ENCODE peak calls at places on chromosomes 13 and 19, in four cellular contexts. S, I, O and C are unnamed samples.

GRCh38 chr13:44352671-44353070 is 21.0 kb upstream of the SERP2 start:
- DNase-seq in S (no peak), I (no peak), O (no peak), C (no peak)

GRCh38 chr19:52474351-52475127 is 21.2 kb downstream of the ZNF578 start:
- DNase-seq in O (no peak), S (no peak), I (no peak), C (no peak)

GRCh38 chr19:16400911-16401675 is 70.7 kb downstream of the EPS15L1 start:
- DNase-seq in O (no peak), I (no peak), S (no peak), C (no peak)

GRCh38 chr19:6765738-6766356 is 1.4 kb downstream of the SH2D3A start:
- DNase-seq in I (no peak), S (peak; percentile 88), O (no peak), C (no peak)

GRCh38 chr19:15404097-15404779 is 14.6 kb downstream of the AKAP8L start:
- DNase-seq in O (no peak), I (no peak), S (no peak), C (no peak)

GRCh38 chr19:16645140-16645539 is 14.8 kb downstream of the SMIM7 start:
- DNase-seq in O (no peak), S (no peak), I (no peak), C (no peak)

GRCh38 chr13:100297413-100297812 is 208.5 kb downstream of the PCCA start:
- DNase-seq in O (no peak), S (no peak), I (no peak), C (no peak)

GRCh38 chr13:49441846-49442245 is 2.0 kb downstream of the CAB39L start:
- DNase-seq in I (no peak), S (no peak), O (no peak), C (no peak)

GRCh38 chr19:6352381-6353165 is 8.8 kb upstream of the CLPP start:
- DNase-seq in O (no peak), S (no peak), I (no peak), C (no peak)

GRCh38 chr13:41650706-41651105 is 193.4 kb downstream of the RGCC start:
- DNase-seq in I (no peak), S (no peak), O (no peak), C (no peak)

DNA sequence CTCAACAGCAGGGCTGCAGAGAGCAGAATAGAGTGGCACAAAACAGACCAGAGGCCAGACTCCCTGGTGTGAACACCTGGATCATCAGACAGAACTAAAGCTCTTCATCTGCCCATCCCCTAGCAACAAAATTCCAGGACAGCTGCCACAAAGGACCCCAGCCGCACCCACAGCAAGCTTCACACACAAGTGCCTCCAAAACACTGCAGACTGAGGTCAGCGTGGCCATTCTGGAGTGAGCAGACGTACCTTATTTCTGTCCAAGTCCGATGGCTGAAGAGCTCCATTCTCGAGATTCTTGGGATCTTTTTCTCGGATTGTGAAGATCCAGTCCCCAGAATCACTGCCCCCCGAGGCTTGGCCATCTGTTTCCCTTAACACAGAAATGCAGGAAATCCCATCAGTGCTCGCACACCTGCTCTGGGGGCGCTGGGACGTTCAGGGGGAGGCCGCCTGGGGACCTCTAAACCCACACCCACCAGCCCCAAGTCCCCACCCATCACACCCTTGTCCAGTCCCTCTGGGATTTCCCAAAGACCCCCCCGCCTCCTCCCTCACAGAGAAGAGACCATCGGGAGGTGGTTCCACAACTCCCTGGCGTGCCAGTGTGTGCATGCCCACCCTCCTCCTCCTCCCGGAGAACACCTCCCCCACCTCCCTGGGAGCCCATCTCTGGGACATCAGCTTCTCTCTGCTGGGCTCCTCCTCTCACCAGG is 115.2 kb downstream of the STK24 start:
- DNase-seq in S (no peak), O (no peak), I (no peak), C (no peak)
- TF ChIP-seq NRF1 in S (no peak), O (no peak), I (no peak), C (no peak)

GRCh38 chr19:27792576-27793127 is 1420.3 kb downstream of the UQCRFS1 start:
- DNase-seq in O (no peak), S (no peak), I (no peak), C (no peak)
- TF ChIP-seq USF2 in O (no peak), S (no peak), I (no peak), C (no peak)

GRCh38 chr13:76049397-76049746 is 413.2 kb downstream of the LMO7 start:
- DNase-seq in O (no peak), I (no peak), S (no peak), C (no peak)

GRCh38 chr13:76048675-76049396 is 412.7 kb downstream of the LMO7 start:
- DNase-seq in O (no peak), I (no peak), S (no peak), C (no peak)

GRCh38 chr13:76048126-76048525 is 412.0 kb downstream of the LMO7 start:
- DNase-seq in O (no peak), I (no peak), S (no peak), C (no peak)

GRCh38 chr13:76038920-76039716 is 403.0 kb downstream of the LMO7 start:
- DNase-seq in I (no peak), O (no peak), S (no peak), C (no peak)

DNA sequence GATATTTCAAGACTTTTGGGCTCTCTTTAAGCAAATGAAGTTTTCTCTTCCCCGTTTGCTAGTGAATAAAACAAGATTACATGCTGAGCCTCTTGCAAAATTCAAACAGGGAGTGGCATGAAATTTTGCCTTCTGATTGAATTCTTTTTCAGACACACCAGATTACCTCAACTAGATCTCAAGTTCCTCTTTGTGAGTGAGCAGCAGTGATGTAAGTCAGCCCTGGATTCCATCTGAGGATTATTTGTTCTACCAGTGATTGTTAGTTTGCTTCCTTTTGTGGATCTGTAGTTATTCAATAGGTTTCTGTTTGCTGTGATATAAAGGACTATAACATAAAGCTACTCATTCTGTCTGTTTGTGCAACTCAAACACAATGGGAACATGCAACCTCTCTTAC is 407.8 kb downstream of the LMO7 start:
- DNase-seq in I (no peak), O (no peak), S (no peak), C (no peak)
- TF ChIP-seq NRF1 in I (no peak), O (no peak), S (no peak), C (no peak)

DNA sequence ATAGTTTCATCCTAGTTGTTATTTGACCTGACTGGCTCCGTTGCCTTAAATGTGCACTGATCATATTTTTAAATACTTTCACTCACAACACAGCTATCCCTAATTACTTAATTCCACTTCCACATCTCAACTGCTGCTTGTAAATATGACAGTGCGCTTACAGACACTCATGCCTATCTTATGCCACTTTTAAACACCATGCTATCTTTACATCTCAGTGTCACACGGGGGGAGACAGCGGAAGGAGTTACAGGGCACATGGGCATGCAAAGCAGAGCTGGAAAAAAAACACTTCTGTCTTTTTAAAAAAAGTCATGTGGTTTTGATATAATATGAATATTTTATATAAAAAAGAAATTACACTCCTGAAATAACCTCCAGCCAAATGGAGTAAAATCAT is 44.1 kb downstream of the SMAD9 start:
- DNase-seq in I (no peak), S (no peak), O (no peak), C (peak; percentile 41)
- TF ChIP-seq USF2 in I (no peak), S (no peak), O (no peak), C (no peak)

DNA sequence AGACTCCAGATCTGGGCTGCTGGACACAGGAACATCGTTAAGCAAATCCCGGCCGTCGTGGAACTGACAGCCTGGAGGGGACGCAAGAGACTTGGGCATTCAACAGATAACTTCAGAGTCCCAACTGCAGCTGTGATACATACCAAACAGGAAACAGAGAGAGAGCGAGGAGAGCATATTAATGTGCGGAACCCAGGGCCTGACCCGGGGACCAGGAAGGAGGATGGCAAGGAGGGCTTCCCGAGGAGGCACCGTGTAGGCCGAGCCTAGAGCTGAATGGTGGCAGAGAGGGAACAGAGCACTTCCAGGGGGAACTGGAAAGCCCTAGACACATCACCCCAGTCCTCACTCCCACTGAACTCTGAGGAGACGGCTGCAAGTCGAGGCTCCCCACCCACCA is 68.1 kb downstream of the SIPA1L3 start:
- DNase-seq in S (no peak), O (no peak), I (no peak), C (no peak)
- TF ChIP-seq NRF1 in S (no peak), O (no peak), I (no peak), C (no peak)

DNA sequence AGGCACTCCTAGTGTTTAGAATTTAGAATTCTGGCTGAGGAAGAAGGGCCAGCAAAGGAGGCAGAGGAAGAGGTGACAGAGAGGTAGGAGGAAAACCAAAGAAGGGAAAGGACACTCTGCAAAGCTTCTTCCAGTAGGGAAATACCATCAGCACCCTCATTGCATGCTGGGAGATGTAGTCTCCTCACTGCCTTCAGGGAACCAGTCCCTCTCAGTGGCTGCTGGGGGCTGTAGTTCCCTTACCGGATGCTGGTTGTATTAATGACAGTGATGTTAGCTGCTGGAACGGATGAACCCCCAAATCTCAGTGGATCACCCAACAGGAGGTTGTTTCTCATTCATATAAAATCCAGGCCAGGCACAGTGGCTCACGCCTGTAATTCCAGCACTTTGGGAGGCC is 10.1 kb downstream of the GRIN2D start:
- DNase-seq in O (no peak), S (no peak), I (peak; percentile 70), C (peak; percentile 91)
- TF ChIP-seq USF2 in O (no peak), S (no peak), I (no peak), C (no peak)

GRCh38 chr13:32009362-32009761 is 22.2 kb upstream of the FRY start:
- DNase-seq in I (no peak), O (no peak), S (no peak), C (no peak)
- TF ChIP-seq NRF1 in I (no peak), O (no peak), S (no peak), C (no peak)

GRCh38 chr13:112067871-112068305 is 939 bp downstream of the SOX1 start:
- DNase-seq in I (no peak), S (no peak), O (no peak), C (no peak)
- TF ChIP-seq USF2 in I (no peak), S (no peak), O (no peak), C (no peak)

DNA sequence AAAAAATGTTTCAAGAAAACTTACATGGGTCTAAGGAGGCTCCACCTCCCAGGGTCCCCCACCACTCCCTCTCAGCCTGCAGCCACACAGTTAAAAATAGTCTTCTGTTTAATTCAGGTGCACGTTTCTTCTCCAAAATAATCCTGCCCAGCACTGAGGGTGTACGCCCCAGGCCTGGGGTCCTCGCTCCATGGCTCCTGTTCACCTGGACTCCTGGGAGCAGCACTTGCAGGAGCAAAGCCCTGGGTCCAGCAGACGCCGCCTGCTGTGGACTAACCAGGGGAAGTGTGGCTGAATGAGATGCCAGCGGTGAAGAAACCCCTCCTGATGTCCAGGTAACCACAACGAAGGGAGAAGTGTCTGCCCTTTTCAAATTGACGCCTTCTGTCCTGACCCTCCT is 41.3 kb upstream of the CD33 start:
- DNase-seq in S (no peak), O (no peak), I (no peak), C (no peak)
- TF ChIP-seq NRF1 in S (no peak), O (no peak), I (no peak), C (no peak)

DNA sequence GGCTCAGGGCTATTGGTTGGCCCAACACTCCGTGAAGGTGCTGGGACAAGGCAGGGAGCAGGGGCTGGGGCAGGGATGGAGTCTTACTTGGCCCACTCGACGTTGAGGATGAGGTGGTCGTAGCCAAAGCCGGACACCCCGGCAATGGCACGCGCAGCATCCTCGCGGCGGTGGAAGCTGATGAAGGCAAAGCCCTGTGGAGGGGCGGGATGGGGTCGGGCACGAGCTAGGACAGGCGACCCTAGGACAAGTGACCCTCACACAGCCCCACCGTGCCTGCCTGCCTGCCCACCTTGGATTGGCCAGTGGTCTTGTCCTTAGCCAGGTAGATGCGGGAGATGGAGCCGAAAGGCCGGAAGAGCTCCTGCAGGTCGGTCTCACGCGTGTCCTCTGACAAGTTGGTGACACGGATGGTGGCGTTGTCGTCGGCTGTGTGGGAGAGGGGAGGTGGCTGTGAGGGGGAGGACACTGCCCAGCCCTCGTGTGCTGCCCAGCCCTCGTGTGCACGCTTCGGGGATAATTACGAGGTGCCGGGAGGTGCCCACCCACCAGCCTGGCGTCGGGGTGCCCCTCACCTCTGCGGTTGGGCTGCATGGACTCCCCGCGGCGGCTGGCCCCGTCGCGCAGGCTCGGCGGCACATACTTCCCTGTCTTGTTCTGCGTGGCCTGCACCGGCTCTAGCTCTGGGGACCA is 4.0 kb downstream of the P2RY11 start:
- DNase-seq in O (no peak), I (no peak), S (no peak), C (peak; percentile 37)
- TF ChIP-seq USF2 in O (no peak), I (no peak), S (no peak), C (no peak)